ENCODE peak calls at places on chromosome 6, in eight cellular contexts. I is dorsolateral prefrontal cortex, L is stomach, S is lung, B is astrocyte of the cerebellum, H is colonic mucosa, J is cardiac fibroblast, Z is fibroblast of lung. C is an unnamed sample.

GRCh38 chr6:170212956-170213636 is 77.8 kb downstream of the DLL1 start:
- DNase-seq in I (no peak), L (no peak), S (peak), B (no peak), H (peak), J (no peak), Z (no peak), C (no peak)

GRCh38 chr6:128029841-128030240 is 129.0 kb upstream of the THEMIS start:
- DNase-seq in I (no peak), L (no peak), S (no peak), B (no peak), H (no peak), J (no peak), Z (no peak), C (no peak)

GRCh38 chr6:170243791-170244291 is 47.0 kb downstream of the DLL1 start:
- DNase-seq in I (peak), L (no peak), S (no peak), B (no peak), H (no peak), J (no peak), Z (no peak), C (no peak)

GRCh38 chr6:7157752-7158616 is 50.2 kb downstream of the RREB1 start:
- DNase-seq in I (no peak), L (no peak), S (no peak), B (no peak), H (no peak), J (no peak), Z (no peak), C (no peak)

GRCh38 chr6:19289408-19289967 is 547.7 kb upstream of the ID4 start:
- DNase-seq in I (no peak), L (no peak), S (no peak), B (no peak), H (no peak), J (no peak), Z (no peak), C (no peak)

GRCh38 chr6:133160531-133160930 is 80.6 kb upstream of the EYA4 start:
- DNase-seq in I (no peak), L (no peak), S (no peak), B (no peak), H (no peak), J (no peak), Z (no peak), C (no peak)

GRCh38 chr6:45436544-45437440 is 59.1 kb upstream of the SUPT3H start:
- DNase-seq in I (no peak), L (no peak), S (no peak), B (no peak), H (no peak), J (peak), Z (peak), C (no peak)

GRCh38 chr6:137571854-137572253 is 77.7 kb upstream of the OLIG3 start:
- DNase-seq in I (no peak), L (peak), S (peak), B (peak), H (peak), J (peak), Z (no peak), C (peak)

GRCh38 chr6:157669747-157670216 is 153.3 kb upstream of the SNX9 start:
- DNase-seq in I (peak), L (peak), S (peak), B (peak), H (peak), J (peak), Z (peak), C (no peak)

GRCh38 chr6:139474145-139475108 is 100.0 kb upstream of the CITED2 start:
- DNase-seq in I (no peak), L (no peak), S (no peak), B (no peak), H (peak), J (peak), Z (peak), C (no peak)

GRCh38 chr6:156978948-156979347 is 201.8 kb downstream of the ARID1B start:
- DNase-seq in I (no peak), L (no peak), S (no peak), B (no peak), H (no peak), J (no peak), Z (no peak), C (no peak)

DNA sequence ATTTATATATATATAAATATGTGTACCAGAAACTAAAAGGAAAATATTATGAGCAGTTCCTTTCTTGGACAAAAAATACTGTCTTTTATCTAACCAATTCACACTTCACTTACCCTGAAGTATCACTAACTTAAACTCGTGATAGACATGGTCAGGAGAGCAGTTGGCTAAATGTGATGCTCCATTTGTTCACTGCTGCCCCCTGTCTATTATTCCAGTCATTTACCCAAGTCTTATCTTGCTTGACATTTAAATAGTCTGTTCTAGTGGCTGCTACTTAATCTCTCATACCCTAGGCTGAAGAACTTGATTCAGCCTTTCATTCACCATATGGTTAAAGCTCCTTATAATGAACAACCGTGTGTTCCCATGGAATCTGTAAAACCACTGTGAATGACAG is 789.6 kb upstream of the EYS start:
- DNase-seq in I (no peak), L (no peak), S (no peak), B (no peak), H (no peak), J (no peak), Z (peak), C (no peak)
- TF ChIP-seq CTCF in I (peak), L (no peak), S (no peak), B (peak), H (no peak), J (no peak), Z (peak), C (no peak)

DNA sequence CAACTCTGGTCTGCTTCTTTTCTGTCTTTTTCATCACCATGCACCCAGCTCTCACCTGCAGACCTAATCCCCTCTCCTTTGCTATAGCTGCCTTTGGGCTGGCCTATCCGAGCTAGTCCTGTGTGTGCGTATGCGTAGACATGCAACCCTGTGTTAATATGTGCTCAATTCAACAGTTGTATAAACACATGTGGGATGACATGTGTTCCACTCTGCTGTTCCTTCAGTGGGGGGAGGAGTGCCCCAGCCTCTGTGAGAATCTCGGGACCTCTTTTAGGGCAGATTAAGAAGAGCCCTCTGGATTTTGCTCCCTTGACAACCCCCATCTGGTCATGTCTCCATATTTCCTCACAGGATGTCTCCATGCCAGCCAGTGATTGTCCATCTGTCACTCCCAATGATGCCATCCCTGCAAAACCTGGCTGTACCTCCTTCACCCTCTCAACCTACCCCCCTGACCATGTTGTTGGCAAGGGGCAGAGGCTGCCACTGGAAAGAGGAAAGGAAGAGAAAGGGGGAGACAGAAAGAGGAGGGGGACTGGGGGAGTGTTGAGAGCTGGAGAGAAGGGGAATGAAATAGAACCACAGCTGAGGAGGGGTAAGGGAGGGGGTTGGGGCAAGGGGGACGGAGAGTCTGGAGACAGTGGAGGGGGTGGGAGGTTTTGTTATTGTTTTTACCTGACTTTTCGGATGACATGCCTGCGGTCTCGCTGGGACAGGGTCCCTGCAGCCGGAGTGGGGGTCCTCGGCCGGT is 431 bp downstream of the PRRT1 start:
- DNase-seq in I (no peak), L (no peak), S (no peak), B (no peak), H (no peak), J (no peak), Z (no peak), C (no peak)
- H3K4me3 ChIP-seq in I (peak), L (peak), S (no peak), B (peak), H (peak), J (peak), Z (peak), C (peak)

GRCh38 chr6:135146160-135146920 is 34.8 kb upstream of the MYB start:
- DNase-seq in I (no peak), L (no peak), S (no peak), B (peak), H (no peak), J (peak), Z (no peak), C (no peak)

GRCh38 chr6:135147637-135148592 is 33.2 kb upstream of the MYB start:
- DNase-seq in I (no peak), L (no peak), S (no peak), B (no peak), H (no peak), J (no peak), Z (peak), C (no peak)

GRCh38 chr6:135141728-135142127 is 39.4 kb upstream of the MYB start:
- DNase-seq in I (no peak), L (no peak), S (no peak), B (no peak), H (no peak), J (no peak), Z (no peak), C (no peak)

GRCh38 chr6:135145509-135145865 is 35.6 kb upstream of the MYB start:
- DNase-seq in I (no peak), L (no peak), S (no peak), B (no peak), H (no peak), J (peak), Z (no peak), C (no peak)

GRCh38 chr6:135144678-135145508 is 36.2 kb upstream of the MYB start:
- DNase-seq in I (no peak), L (no peak), S (no peak), B (peak), H (peak), J (peak), Z (peak), C (no peak)
- TF ChIP-seq CTCF in I (peak), L (peak), S (peak), B (peak), H (peak), J (peak), Z (peak), C (peak)

DNA sequence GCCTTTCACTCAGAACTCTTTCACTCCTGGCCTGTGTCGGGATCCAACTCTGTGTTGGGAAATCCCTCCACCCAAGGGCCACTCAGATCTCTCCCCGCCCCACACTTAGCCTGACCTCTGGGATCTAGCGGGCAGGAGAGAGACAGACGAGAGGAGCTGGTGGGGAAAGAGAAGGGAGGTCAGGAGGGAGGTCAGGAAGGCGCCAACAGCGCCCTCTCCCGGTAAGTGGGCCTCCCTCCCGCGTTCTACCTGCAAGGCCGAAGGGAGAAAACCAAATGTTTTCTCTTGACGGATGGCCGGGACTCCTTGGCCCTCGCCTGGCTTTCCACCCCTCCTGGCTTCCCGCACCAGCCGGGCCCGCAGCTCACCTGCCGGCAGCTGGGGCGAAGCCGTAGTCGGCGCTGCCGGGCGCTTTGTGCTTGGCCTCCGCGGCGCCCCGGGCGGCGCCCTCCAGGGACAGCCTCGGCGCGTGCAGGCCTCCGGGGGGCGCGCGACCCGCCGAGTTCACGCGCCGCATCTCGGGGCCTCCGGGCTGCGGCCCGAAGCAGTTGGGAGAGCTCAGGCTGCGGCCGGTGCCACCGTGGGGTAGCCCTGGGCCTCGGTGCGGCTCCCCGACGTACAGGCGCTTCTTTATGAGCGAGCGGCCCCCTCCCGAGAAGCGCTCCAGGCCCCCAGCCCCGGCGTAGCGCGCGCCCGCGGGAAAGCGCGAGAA is 38.2 kb downstream of the C6orf132 start:
- DNase-seq in I (no peak), L (peak), S (peak), B (no peak), H (peak), J (peak), Z (peak), C (no peak)
- H3K4me3 ChIP-seq in I (peak), L (peak), S (peak), B (peak), H (peak), J (peak), Z (peak), C (no peak)

GRCh38 chr6:66725670-66726069 is 1018.6 kb upstream of the EYS start:
- DNase-seq in I (no peak), L (no peak), S (no peak), B (no peak), H (no peak), J (no peak), Z (no peak), C (no peak)
- TF ChIP-seq CTCF in I (no peak), L (no peak), S (no peak), B (no peak), H (no peak), J (no peak), Z (no peak), C (no peak)

GRCh38 chr6:166949533-166950442 is 6.6 kb downstream of the RNASET2 start:
- DNase-seq in I (no peak), L (peak), S (no peak), B (no peak), H (peak), J (no peak), Z (no peak), C (no peak)
- H3K4me3 ChIP-seq in I (no peak), L (no peak), S (no peak), B (no peak), H (no peak), J (no peak), Z (no peak), C (no peak)

DNA sequence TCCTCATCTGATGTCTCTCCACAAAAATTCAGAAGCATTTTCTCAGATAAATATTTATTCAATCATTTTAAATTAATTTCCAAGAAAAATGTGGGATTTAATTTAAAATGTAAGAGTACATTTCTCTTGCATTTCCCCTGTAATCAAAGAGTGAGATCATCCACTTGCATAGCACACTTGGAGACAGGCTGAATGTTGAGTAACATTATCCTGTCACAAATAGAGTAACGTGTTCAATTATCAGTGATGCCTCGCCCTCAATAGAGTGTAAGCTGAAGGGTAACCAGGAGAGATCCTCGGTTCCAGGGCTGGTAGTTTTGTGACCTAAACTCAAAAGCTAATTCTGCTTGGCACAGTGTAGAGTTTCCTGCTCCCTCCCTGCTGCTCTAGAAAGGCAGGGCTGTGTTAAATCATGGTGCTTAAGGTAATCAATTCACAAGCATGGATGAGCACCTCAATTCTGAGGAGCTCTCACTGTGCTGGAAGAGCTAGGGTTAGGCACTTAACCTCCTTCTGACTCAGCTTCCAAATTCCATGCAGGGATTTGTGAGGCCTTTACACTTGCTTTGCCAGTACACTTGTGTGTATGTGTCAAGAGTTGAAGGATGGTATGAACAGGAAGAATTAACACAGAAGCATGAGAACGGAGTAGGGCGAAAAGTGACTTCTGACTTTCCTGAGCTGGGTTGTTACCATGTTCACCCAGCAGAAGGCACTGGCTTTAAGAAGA is 56.6 kb downstream of the MMUT start:
- DNase-seq in I (no peak), L (no peak), S (no peak), B (no peak), H (no peak), J (peak), Z (peak), C (no peak)
- TF ChIP-seq CTCF in I (no peak), L (no peak), S (no peak), B (no peak), H (no peak), J (no peak), Z (no peak), C (no peak)

GRCh38 chr6:28090902-28091586 is 10.7 kb downstream of the ZNF165 start:
- DNase-seq in I (no peak), L (no peak), S (no peak), B (no peak), H (no peak), J (no peak), Z (peak), C (no peak)
- H3K4me3 ChIP-seq in I (peak), L (peak), S (peak), B (peak), H (no peak), J (peak), Z (peak), C (peak)

GRCh38 chr6:117781550-117781949 is 106.3 kb downstream of the NUS1 start:
- DNase-seq in I (no peak), L (no peak), S (no peak), B (no peak), H (no peak), J (no peak), Z (no peak), C (no peak)
- TF ChIP-seq CTCF in I (no peak), L (no peak), S (no peak), B (no peak), H (no peak), J (no peak), Z (no peak), C (no peak)